ENCODE peak calls at places on chromosomes 13 and 19, in six cellular contexts. B, J, R, Z, U and S are unnamed samples. For H3K4me1 and H3K9me3, the result is how much of the 10 kb centered on the place peaks cover.

GRCh38 chr19:55370305-55370988 is at the start of gene IL11:
- DNase-seq in J (no peak), R (no peak), U (peak), B (peak), Z (no peak), S (no peak)

GRCh38 chr19:46429999-46430398 is 1.3 kb upstream of the PNMA8C start:
- DNase-seq in J (no peak), B (no peak), Z (no peak), R (no peak), U (no peak), S (no peak)

GRCh38 chr19:16113727-16114126 is 2.0 kb downstream of the RAB8A start:
- DNase-seq in B (no peak), R (no peak), J (no peak), U (no peak), Z (no peak), S (no peak)

GRCh38 chr19:34145741-34146202 is 26.5 kb upstream of the LSM14A start:
- DNase-seq in B (no peak), J (no peak), U (peak), R (no peak), Z (no peak), S (no peak)

GRCh38 chr19:34556500-34556899 is 74.9 kb downstream of the WTIP start:
- DNase-seq in J (no peak), Z (no peak), B (no peak), U (no peak), R (no peak), S (no peak)

GRCh38 chr19:16591803-16592556 is 19.8 kb upstream of the SLC35E1 start:
- DNase-seq in R (no peak), B (peak), Z (no peak), J (no peak), U (peak), S (no peak)

GRCh38 chr13:80690208-80690607 is 349.3 kb upstream of the SPRY2 start:
- DNase-seq in R (no peak), U (no peak), J (no peak), Z (no peak), B (no peak), S (no peak)

GRCh38 chr13:49585220-49586157 is at the start of gene RCBTB1:
- DNase-seq in B (peak), J (peak), R (peak), Z (peak), U (peak), S (peak)

GRCh38 chr13:29706923-29707322 is 111.4 kb upstream of the SLC7A1 start:
- DNase-seq in U (no peak), J (no peak), B (no peak), Z (no peak), R (no peak), S (no peak)

GRCh38 chr13:110421696-110422395 is 114.8 kb downstream of the COL4A2 start:
- DNase-seq in J (no peak), Z (no peak), R (no peak), B (no peak), U (peak), S (no peak)
- H3K4me1 ChIP-seq in J (half or more), Z (under half), R (under half), B (under half), U (under half), S (under half)

GRCh38 chr19:5996102-5996501 is 18.2 kb upstream of the RANBP3 start:
- DNase-seq in R (no peak), Z (no peak), U (no peak), B (no peak), J (no peak), S (no peak)

GRCh38 chr19:5995606-5996005 is 17.7 kb upstream of the RANBP3 start:
- DNase-seq in J (no peak), U (no peak), Z (no peak), R (no peak), B (no peak), S (no peak)

GRCh38 chr19:5999693-6000092 is 21.8 kb upstream of the RANBP3 start:
- DNase-seq in U (no peak), R (no peak), Z (no peak), J (no peak), B (no peak), S (no peak)

GRCh38 chr19:5996598-5997320 is 18.8 kb upstream of the RANBP3 start:
- DNase-seq in R (no peak), B (no peak), J (no peak), Z (no peak), U (no peak), S (no peak)

GRCh38 chr19:5997371-5997770 is 19.4 kb upstream of the RANBP3 start:
- DNase-seq in Z (no peak), R (no peak), J (no peak), B (no peak), U (no peak), S (no peak)
- TF ChIP-seq CTCF in Z (no peak), R (no peak), J (no peak), B (no peak), U (no peak), S (no peak)

DNA sequence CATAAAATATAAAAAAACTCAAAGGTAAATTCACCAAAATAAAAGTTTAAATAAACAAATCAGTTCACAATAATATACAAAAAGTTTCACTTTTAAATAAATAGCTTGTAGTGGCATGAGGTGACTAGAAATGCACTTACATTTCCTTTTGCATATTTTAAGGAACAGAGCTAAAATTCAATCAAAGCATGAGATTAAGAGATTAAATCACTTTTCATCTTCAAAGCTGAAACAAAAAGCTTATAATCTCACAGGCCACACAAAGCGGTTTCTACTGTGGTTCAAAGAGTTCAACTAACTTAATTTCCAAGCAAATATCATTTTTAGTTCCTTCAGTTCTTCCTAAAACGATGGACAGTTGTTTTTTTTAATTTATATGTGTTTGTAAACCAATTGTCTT is 38.9 kb downstream of the TSC22D1 start:
- DNase-seq in J (no peak), R (no peak), U (no peak), Z (no peak), B (no peak), S (no peak)
- H3K9me3 ChIP-seq in J (under half), R (under half), U (under half), Z (under half), B (under half), S (under half)

GRCh38 chr19:47514151-47514868 is 553 bp downstream of the NAPA start:
- DNase-seq in J (no peak), U (no peak), B (no peak), R (peak), Z (no peak), S (no peak)

GRCh38 chr19:47512183-47512947 is 2.5 kb downstream of the NAPA start:
- DNase-seq in J (no peak), Z (no peak), B (no peak), R (no peak), U (peak), S (peak)

GRCh38 chr19:47511681-47512080 is 3.2 kb downstream of the NAPA start:
- DNase-seq in U (peak), Z (peak), J (no peak), B (no peak), R (no peak), S (no peak)

GRCh38 chr19:47511128-47511517 is 3.7 kb downstream of the NAPA start:
- DNase-seq in J (peak), Z (no peak), U (no peak), B (no peak), R (no peak), S (no peak)

GRCh38 chr19:47512948-47513319 is 1.9 kb downstream of the NAPA start:
- DNase-seq in J (no peak), B (no peak), U (no peak), Z (no peak), R (no peak), S (no peak)
- H3K4me1 ChIP-seq in J (half or more), B (under half), U (under half), Z (under half), R (half or more), S (under half)

GRCh38 chr19:49541914-49542313 is 14.1 kb downstream of the RCN3 start:
- DNase-seq in Z (no peak), U (no peak), J (no peak), R (no peak), B (no peak), S (no peak)

GRCh38 chr19:49546825-49547565 is 19.2 kb downstream of the RCN3 start:
- DNase-seq in U (peak), R (no peak), J (no peak), Z (no peak), B (no peak), S (peak)

GRCh38 chr19:49543032-49543431 is 15.2 kb downstream of the RCN3 start:
- DNase-seq in J (no peak), B (no peak), Z (no peak), R (no peak), U (no peak), S (no peak)

GRCh38 chr19:49542446-49542845 is 14.6 kb downstream of the RCN3 start:
- DNase-seq in U (no peak), B (no peak), R (no peak), Z (no peak), J (no peak), S (no peak)

GRCh38 chr19:49544154-49544553 is 16.4 kb downstream of the RCN3 start:
- DNase-seq in R (no peak), U (no peak), B (no peak), J (no peak), Z (no peak), S (no peak)
- TF ChIP-seq CTCF in R (no peak), U (no peak), B (no peak), J (no peak), Z (no peak), S (no peak)

GRCh38 chr19:44131955-44132354 is 9.4 kb upstream of the ZNF234 start:
- DNase-seq in R (no peak), Z (no peak), B (no peak), J (no peak), U (no peak), S (no peak)
- H3K9me3 ChIP-seq in R (under half), Z (under half), B (half or more), J (half or more), U (under half), S (under half)